ENCODE peak calls at places on chromosomes 3 and 15, in nine cellular contexts. P is A172; V is spleen; Q is right atrium auricular region; G is caudate nucleus; I is NCI-H460; Y is NCI-H1930; A is NCI-H1436; E is CD8-positive, alpha-beta memory T cell. J is an unnamed sample.

GRCh38 chr3:110343945-110344344 is 727.7 kb upstream of the NECTIN3 start:
- DNase-seq in P (peak; percentile 28), V (no peak), Y (no peak), G (no peak), E (no peak), I (no peak), Q (no peak), A (no peak), J (no peak)

GRCh38 chr3:159923961-159924360 is 64.7 kb upstream of the IL12A start:
- DNase-seq in P (no peak), I (no peak), Y (no peak), G (no peak), Q (no peak), A (no peak), E (no peak), V (no peak), J (no peak)

GRCh38 chr3:157499342-157499963 is 3.8 kb downstream of the VEPH1 start:
- DNase-seq in V (peak; percentile 69), P (peak; percentile 72), I (peak; percentile 5), G (no peak), Y (no peak), Q (no peak), A (no peak), E (no peak), J (no peak)

GRCh38 chr15:91113036-91113435 is 13.0 kb downstream of the SV2B start:
- DNase-seq in G (no peak), P (no peak), E (no peak), V (no peak), Y (no peak), A (no peak), Q (no peak), I (no peak), J (no peak)

GRCh38 chr3:150920236-150920635 is 15.0 kb upstream of the MINDY4B start:
- DNase-seq in A (no peak), Y (no peak), P (no peak), Q (no peak), E (no peak), I (no peak), V (no peak), G (no peak), J (no peak)

GRCh38 chr3:158094235-158094916 is 11.8 kb downstream of the SHOX2 start:
- DNase-seq in G (no peak), A (no peak), P (no peak), E (no peak), V (peak; percentile 74), Q (no peak), Y (no peak), I (no peak), J (no peak)

GRCh38 chr15:52803543-52804306 is 13.6 kb upstream of the ONECUT1 start:
- DNase-seq in P (no peak), I (no peak), A (no peak), Q (no peak), Y (no peak), G (no peak), E (no peak), V (no peak), J (no peak)

GRCh38 chr3:128075516-128076464 is 23.6 kb downstream of the SEC61A1 start:
- DNase-seq in A (no peak), Q (peak; percentile 86), E (peak; percentile 78), V (peak; percentile 97), G (peak; percentile 83), I (peak; percentile 69), P (no peak), Y (no peak), J (peak; percentile 63)

GRCh38 chr3:97970929-97971460 is 1.2 kb downstream of the RIOX2 start:
- DNase-seq in Y (no peak), P (no peak), E (no peak), I (no peak), A (no peak), G (no peak), Q (no peak), V (no peak), J (no peak)

GRCh38 chr3:55343486-55344357 is 143.4 kb downstream of the WNT5A start:
- DNase-seq in I (no peak), P (no peak), A (no peak), G (no peak), Q (no peak), V (no peak), Y (no peak), E (no peak), J (no peak)

J was measured in hypothalamus.